ENCODE peak calls at places on chromosomes 5 and 9, in nine cellular contexts. T is transverse colon; G is COLO829; K is amygdala; R is activated CD4-positive, alpha-beta T cell treated with anti-CD3 and anti-CD28 coated beads, Interleukin-2, amount 10 ng/mL, durations not matched to agents 7 days and 5 days; X is hypothalamus; J is foreskin fibroblast; E is AG09309; D is effector memory CD8-positive, alpha-beta T cell. P is an unnamed sample.

GRCh38 chr9:21994526-21994995 is at the start of gene CDKN2B-AS1:
- DNase-seq in J (no peak), T (peak; percentile 49), X (no peak), D (no peak), R (peak; percentile 59), G (no peak), K (no peak), E (no peak), P (peak; percentile 37)

GRCh38 chr5:179311091-179311470 is 34.2 kb downstream of the ADAMTS2 start:
- DNase-seq in G (no peak), T (no peak), K (no peak), E (no peak), R (no peak), J (no peak), X (no peak), D (no peak), P (no peak)

GRCh38 chr9:73022353-73022752 is 69.5 kb upstream of the ALDH1A1 start:
- DNase-seq in J (no peak), E (no peak), K (no peak), X (no peak), G (no peak), T (no peak), R (no peak), D (no peak), P (no peak)

GRCh38 chr9:131813116-131813515 is 73.2 kb upstream of the RAPGEF1 start:
- DNase-seq in G (no peak), D (no peak), J (no peak), X (no peak), T (no peak), K (no peak), R (no peak), E (no peak), P (no peak)

GRCh38 chr9:93900436-93900819 is 54.7 kb downstream of the BARX1 start:
- DNase-seq in J (no peak), X (no peak), T (no peak), E (no peak), D (no peak), G (no peak), K (no peak), R (no peak), P (no peak)

GRCh38 chr9:91421022-91421765 is 2.4 kb downstream of the NFIL3 start:
- DNase-seq in D (no peak), X (no peak), T (peak; percentile 30), G (no peak), J (no peak), R (peak; percentile 19), E (no peak), K (no peak), P (no peak)

GRCh38 chr5:109868737-109869136 is 179.0 kb downstream of the MAN2A1 start:
- DNase-seq in R (no peak), D (no peak), J (no peak), E (no peak), T (no peak), X (no peak), G (no peak), K (no peak), P (no peak)

GRCh38 chr5:172499287-172499686 is 45.0 kb upstream of the SH3PXD2B start:
- DNase-seq in T (no peak), R (no peak), K (no peak), E (no peak), D (no peak), X (no peak), G (no peak), J (no peak), P (no peak)

GRCh38 chr5:147143215-147143614 is 91.6 kb upstream of the STK32A start:
- DNase-seq in G (no peak), R (no peak), J (no peak), E (no peak), D (no peak), X (no peak), K (no peak), T (no peak), P (no peak)

GRCh38 chr5:14557203-14557725 is 24.3 kb upstream of the OTULINL start:
- DNase-seq in D (no peak), X (no peak), J (no peak), G (no peak), K (no peak), R (no peak), T (peak; percentile 67), E (no peak), P (no peak)

P was measured in nucleus accumbens.